ENCODE peak calls at places on chromosomes 4 and X, in nine cellular contexts. H is CD4-positive, CD25-positive, alpha-beta regulatory T cell; G is lung; B is CD8-positive, alpha-beta memory T cell; S is ovary; C is cardiac muscle cell; L is sigmoid colon; K is BE2C; Z is GM23248. X is an unnamed sample.

GRCh38 chr4:80257851-80258250 is 8.6 kb upstream of the FGF5 start:
- DNase-seq in S (no peak), L (no peak), G (no peak), C (no peak), K (no peak), B (no peak), H (no peak), Z (no peak), X (no peak)

GRCh38 chr4:112523008-112523440 is 7.0 kb upstream of the NEUROG2 start:
- DNase-seq in B (no peak), Z (no peak), S (peak; percentile 50), G (no peak), C (peak; percentile 68), K (peak; percentile 72), L (no peak), H (peak; percentile 61), X (no peak)

GRCh38 chr4:36313687-36314086 is 32.3 kb downstream of the DTHD1 start:
- DNase-seq in H (no peak), C (no peak), K (no peak), S (no peak), Z (no peak), B (no peak), L (no peak), G (no peak), X (no peak)

GRCh38 chr4:163332526-163333405 is at the start of gene NPY1R:
- DNase-seq in G (peak; percentile 68), L (peak; percentile 77), H (peak; percentile 46), B (no peak), Z (peak; percentile 87), K (peak; percentile 78), S (peak; percentile 60), C (peak; percentile 87), X (no peak)

GRCh38 chrX:147962476-147962875 is 18.7 kb upstream of the FMR1NB start:
- DNase-seq in Z (no peak), H (no peak), G (no peak), L (no peak), C (no peak), S (no peak), B (no peak), K (no peak), X (no peak)

GRCh38 chr4:72886602-72887001 is 182.9 kb downstream of the COX18 start:
- DNase-seq in K (no peak), Z (peak; percentile 34), B (no peak), L (no peak), H (no peak), G (no peak), S (no peak), C (peak; percentile 34), X (no peak)

GRCh38 chr4:147547314-147548056 is 66.6 kb downstream of the EDNRA start:
- DNase-seq in Z (peak; percentile 68), L (no peak), G (no peak), K (no peak), H (no peak), C (no peak), S (no peak), B (no peak), X (no peak)

GRCh38 chr4:157115613-157116340 is 39.8 kb downstream of the GLRB start:
- DNase-seq in L (no peak), B (no peak), K (no peak), Z (peak; percentile 81), H (no peak), C (no peak), S (no peak), G (no peak), X (no peak)

GRCh38 chr4:3372933-3373465 is 68.8 kb upstream of the HGFAC start:
- DNase-seq in C (no peak), L (peak; percentile 84), H (no peak), K (no peak), B (no peak), G (peak; percentile 69), S (peak; percentile 40), Z (no peak), X (no peak)

GRCh38 chr4:15545371-15545770 is 75.7 kb downstream of the CC2D2A start:
- DNase-seq in L (no peak), S (no peak), Z (no peak), H (no peak), G (no peak), C (no peak), K (no peak), B (no peak), X (no peak)

GRCh38 chrX:111483876-111484275 is 27.6 kb upstream of the SERTM2 start:
- DNase-seq in Z (no peak), B (no peak), S (no peak), L (no peak), H (no peak), G (no peak), C (no peak), K (no peak), X (no peak)

GRCh38 chrX:23773601-23774175 is 9.3 kb upstream of the SAT1 start:
- DNase-seq in G (no peak), S (no peak), K (no peak), L (no peak), B (peak; percentile 74), Z (no peak), H (peak; percentile 82), C (no peak), X (peak; percentile 77)
- H3K4me3 ChIP-seq in G (no peak overlapping the region), S (no peak overlapping the region), K (no peak overlapping the region), L (no peak overlapping the region), B (peak overlapping the region; percentile 47), Z (no peak overlapping the region), H (peak overlapping the region; percentile 53), C (no peak overlapping the region), X (no peak overlapping the region)

GRCh38 chrX:9897761-9898161 is 69.4 kb upstream of the CLDN34 start:
- DNase-seq in Z (peak; percentile 91), S (no peak), B (no peak), C (no peak), K (no peak), H (no peak), G (no peak), L (no peak), X (no peak)
- H3K4me1 ChIP-seq in Z (peaks cover 34% of the 10 kb centered on the region), S (peaks cover 2% of the 10 kb centered on the region), B (no peaks in the 10 kb centered on the region), C (peaks cover 3% of the 10 kb centered on the region), K (no peaks in the 10 kb centered on the region), H (peaks cover 11% of the 10 kb centered on the region), G (no peaks in the 10 kb centered on the region), L (peaks cover 3% of the 10 kb centered on the region), X (no peaks in the 10 kb centered on the region)

DNA sequence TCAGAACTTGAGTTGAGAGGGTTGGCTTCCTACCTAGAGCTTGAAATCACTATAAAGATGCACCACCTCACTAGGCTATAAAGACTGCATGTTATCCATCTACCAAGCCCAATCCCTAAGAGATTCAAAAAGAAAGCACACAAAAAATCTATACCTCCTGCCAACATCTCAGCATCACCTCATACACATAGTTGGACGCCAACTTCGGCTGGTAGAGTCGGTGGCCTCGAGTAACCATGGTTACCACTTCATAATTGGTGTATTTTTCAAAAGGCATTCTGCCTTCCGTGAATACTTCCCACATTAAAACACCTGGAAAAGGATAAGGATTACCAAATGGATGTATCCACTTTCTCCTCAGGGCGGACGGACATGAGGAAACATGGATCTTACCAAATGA is 4.5 kb upstream of the TXK start:
- DNase-seq in Z (no peak), C (no peak), H (no peak), S (no peak), B (peak; percentile 47), K (no peak), L (no peak), G (no peak), X (no peak)
- H3K4me3 ChIP-seq in Z (no peak overlapping the region), C (no peak overlapping the region), H (peak overlapping the region; percentile 75), S (no peak overlapping the region), B (peak overlapping the region; percentile 23), K (no peak overlapping the region), L (no peak overlapping the region), G (no peak overlapping the region), X (no peak overlapping the region)

GRCh38 chr4:24514808-24515207 is 69.5 kb downstream of the DHX15 start:
- DNase-seq in K (no peak), Z (peak; percentile 15), B (no peak), L (no peak), G (no peak), C (no peak), H (no peak), S (no peak), X (no peak)

GRCh38 chr4:24516926-24517325 is 67.4 kb downstream of the DHX15 start:
- DNase-seq in C (no peak), G (no peak), Z (no peak), H (no peak), B (no peak), S (no peak), L (no peak), K (no peak), X (no peak)

GRCh38 chr4:24517676-24518075 is 66.7 kb downstream of the DHX15 start:
- DNase-seq in L (no peak), B (no peak), Z (no peak), K (no peak), H (no peak), G (no peak), C (no peak), S (no peak), X (no peak)

GRCh38 chr4:24513718-24514117 is 70.6 kb downstream of the DHX15 start:
- DNase-seq in G (no peak), Z (no peak), S (no peak), L (no peak), C (no peak), K (no peak), H (no peak), B (no peak), X (no peak)

DNA sequence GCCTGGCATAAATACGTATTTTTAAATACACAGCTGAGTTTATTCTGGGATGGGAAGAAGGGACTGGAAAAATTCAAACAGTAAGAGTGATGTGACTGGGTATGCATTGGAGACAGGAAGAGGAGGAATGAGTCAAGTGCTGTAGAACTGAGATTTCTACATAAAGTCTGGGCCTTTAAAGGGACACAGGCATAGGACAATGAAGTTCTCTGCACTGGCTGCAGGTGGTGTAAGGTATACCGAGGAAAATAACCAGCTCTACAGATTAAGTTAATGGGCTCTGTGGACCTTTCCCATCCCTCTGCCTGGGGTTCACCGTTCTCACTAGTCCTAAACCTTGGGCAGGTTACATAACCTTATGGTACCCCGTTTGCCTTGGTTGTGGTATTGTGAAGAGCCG is 68.7 kb downstream of the DHX15 start:
- DNase-seq in Z (peak; percentile 9), H (no peak), S (no peak), K (no peak), B (no peak), G (no peak), C (no peak), L (no peak), X (no peak)
- H3K4me1 ChIP-seq in Z (no peaks in the 10 kb centered on the region), H (no peaks in the 10 kb centered on the region), S (peaks cover 3% of the 10 kb centered on the region), K (no peaks in the 10 kb centered on the region), B (no peaks in the 10 kb centered on the region), G (peaks cover 3% of the 10 kb centered on the region), C (peaks cover 20% of the 10 kb centered on the region), L (peaks cover 13% of the 10 kb centered on the region), X (no peaks in the 10 kb centered on the region)

DNA sequence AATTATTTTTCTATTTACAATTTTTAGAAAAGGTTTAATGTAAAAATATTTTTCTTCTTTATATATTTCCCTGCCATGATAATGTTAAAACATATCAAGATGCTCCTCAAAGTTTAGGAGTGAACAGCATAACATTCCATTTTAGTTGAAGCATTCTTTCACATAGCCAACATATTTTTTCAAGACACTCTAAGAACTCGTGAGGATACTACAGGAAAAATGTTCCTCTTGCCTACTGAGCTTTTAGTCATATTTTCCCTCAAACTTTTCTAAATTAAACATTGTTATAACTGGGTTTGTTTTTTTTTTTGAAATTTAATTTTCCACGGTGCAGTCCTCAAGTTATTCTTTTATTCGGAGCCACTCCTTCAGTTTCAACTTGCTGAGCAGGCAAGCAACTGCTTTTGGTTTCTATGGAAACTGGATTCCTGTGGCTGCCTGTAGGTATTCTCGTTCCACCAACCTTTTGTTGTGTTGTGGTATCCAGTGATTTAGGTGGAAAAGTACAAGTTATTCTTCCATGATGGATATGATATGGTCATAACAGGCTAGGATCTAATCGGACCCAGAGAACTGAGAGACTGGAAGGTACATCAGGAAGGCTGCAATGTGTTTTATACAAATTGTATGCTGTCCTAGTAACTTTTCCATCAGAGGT is 248.0 kb downstream of the TRIML1 start:
- DNase-seq in H (no peak), S (no peak), C (no peak), L (no peak), B (no peak), G (no peak), K (no peak), Z (no peak), X (no peak)
- H3K4me3 ChIP-seq in H (no peak overlapping the region), S (no peak overlapping the region), C (no peak overlapping the region), L (no peak overlapping the region), B (no peak overlapping the region), G (no peak overlapping the region), K (no peak overlapping the region), Z (no peak overlapping the region), X (no peak overlapping the region)

X was measured in CD4-positive, alpha-beta memory T cell.